ENCODE peak calls at places on chromosomes 11 and 22, in six cellular contexts. S is IMR-90, G is H9, I is H1, F is mesenchymal stem cell, C is trophoblast cell. L is an unnamed sample.

GRCh38 chr11:118462178-118462577 is 25.9 kb downstream of the KMT2A start:
- DNase-seq in C (no peak), S (no peak), G (no peak), F (no peak), I (no peak), L (no peak)

GRCh38 chr22:38449776-38450175 is 5.2 kb downstream of the KCNJ4 start:
- DNase-seq in C (no peak), G (no peak), I (no peak), S (no peak), F (no peak), L (no peak)

GRCh38 chr11:123653997-123654565 is 343 bp downstream of the SCN3B start:
- DNase-seq in S (peak; percentile 34), I (no peak), G (peak; percentile 66), F (peak; percentile 60), C (peak; percentile 53), L (peak; percentile 67)

GRCh38 chr11:6666302-6667183 is 10.9 kb upstream of the DCHS1 start:
- DNase-seq in C (no peak), S (no peak), G (no peak), F (no peak), I (no peak), L (no peak)

GRCh38 chr11:111422494-111423249 is 43.6 kb upstream of the POU2AF1 start:
- DNase-seq in G (peak; percentile 88), I (peak; percentile 56), F (peak; percentile 33), S (peak; percentile 26), C (peak; percentile 55), L (peak; percentile 61)

GRCh38 chr11:8786933-8787332 is 104.3 kb downstream of the RPL27A start:
- DNase-seq in F (peak; percentile 65), S (no peak), I (no peak), G (no peak), C (peak; percentile 50), L (no peak)

GRCh38 chr11:118227865-118228785 is 3.3 kb upstream of the JAML start:
- DNase-seq in G (no peak), S (no peak), I (no peak), F (no peak), C (no peak), L (no peak)

GRCh38 chr11:3340025-3340424 is 38.9 kb downstream of the ZNF195 start:
- DNase-seq in C (peak; percentile 95), I (no peak), S (peak; percentile 85), F (peak; percentile 57), G (no peak), L (no peak)

GRCh38 chr11:7612056-7612660 is 61.1 kb downstream of the CYB5R2 start:
- DNase-seq in G (no peak), S (no peak), C (peak; percentile 98), F (no peak), I (no peak), L (no peak)

GRCh38 chr22:40175571-40176105 is 2.1 kb upstream of the TNRC6B start:
- DNase-seq in F (peak; percentile 20), S (no peak), I (no peak), G (no peak), C (no peak), L (no peak)

GRCh38 chr22:30393322-30393680 is 3.5 kb upstream of the SEC14L2 start:
- DNase-seq in F (no peak), G (no peak), S (no peak), I (no peak), C (no peak), L (no peak)

GRCh38 chr11:97934572-97935208 is 1086.1 kb upstream of the CNTN5 start:
- DNase-seq in F (no peak), S (no peak), G (no peak), I (no peak), C (no peak), L (no peak)

GRCh38 chr22:32660292-32660691 is 141.2 kb upstream of the TIMP3 start:
- DNase-seq in I (peak; percentile 36), G (peak; percentile 78), C (peak; percentile 91), S (peak; percentile 70), F (peak; percentile 73), L (peak; percentile 42)

GRCh38 chr22:16783930-16784354 is 41.3 kb downstream of the XKR3 start:
- DNase-seq in F (no peak), C (peak; percentile 63), S (no peak), I (no peak), G (peak; percentile 41), L (no peak)

GRCh38 chr11:71060358-71060757 is 192.0 kb downstream of the SHANK2 start:
- DNase-seq in S (no peak), G (no peak), F (no peak), I (no peak), C (no peak), L (no peak)

GRCh38 chr22:20283674-20284066 is 15.6 kb upstream of the RTN4R start:
- DNase-seq in S (no peak), C (no peak), I (no peak), G (no peak), F (no peak), L (no peak)

GRCh38 chr22:23609983-23610781 is 21.9 kb downstream of the DRICH1 start:
- DNase-seq in G (no peak), S (no peak), C (no peak), F (no peak), I (no peak), L (no peak)

GRCh38 chr22:47043835-47044721 is 281.6 kb downstream of the TBC1D22A start:
- DNase-seq in I (no peak), G (peak; percentile 75), S (peak; percentile 54), F (peak; percentile 75), C (peak; percentile 26), L (no peak)

GRCh38 chr11:113591122-113591521 is 115.0 kb downstream of the TMPRSS5 start:
- DNase-seq in C (no peak), F (no peak), G (no peak), S (no peak), I (no peak), L (no peak)

GRCh38 chr11:92653448-92653847 is 316.0 kb upstream of the MTNR1B start:
- DNase-seq in F (no peak), C (no peak), G (no peak), S (no peak), I (no peak), L (no peak)

GRCh38 chr11:46513934-46514342 is 79.9 kb downstream of the AMBRA1 start:
- DNase-seq in I (no peak), C (no peak), F (peak; percentile 26), S (peak; percentile 41), G (no peak), L (no peak)

GRCh38 chr22:49582171-49582570 is 245.5 kb downstream of the BRD1 start:
- DNase-seq in G (no peak), C (no peak), F (no peak), S (no peak), I (no peak), L (no peak)

GRCh38 chr11:117256573-117256972 is 24.1 kb downstream of the RNF214 start:
- DNase-seq in G (no peak), S (peak; percentile 71), F (peak; percentile 42), I (no peak), C (no peak), L (no peak)

GRCh38 chr11:44899959-44900358 is 50.7 kb downstream of the TP53I11 start:
- DNase-seq in S (peak; percentile 71), C (peak; percentile 25), I (no peak), F (peak; percentile 78), G (peak; percentile 83), L (no peak)

GRCh38 chr11:1817511-1817910 is 17.3 kb upstream of the SYT8 start:
- DNase-seq in S (no peak), C (no peak), I (no peak), F (no peak), G (no peak), L (no peak)

GRCh38 chr11:46808804-46809431 is 37.2 kb downstream of the CKAP5 start:
- DNase-seq in C (peak; percentile 64), S (peak; percentile 49), I (no peak), G (no peak), F (peak; percentile 52), L (no peak)

GRCh38 chr22:46514592-46515207 is 22.7 kb downstream of the CELSR1 start:
- DNase-seq in C (no peak), I (no peak), F (peak; percentile 13), S (peak; percentile 69), G (no peak), L (no peak)

GRCh38 chr22:39170825-39171622 is 18.5 kb upstream of the CBX7 start:
- DNase-seq in I (no peak), G (peak; percentile 89), S (peak; percentile 52), C (peak; percentile 89), F (peak; percentile 71), L (peak; percentile 77)

GRCh38 chr11:121246769-121247035 is 45.9 kb upstream of the SC5D start:
- DNase-seq in I (no peak), G (peak; percentile 51), C (no peak), S (no peak), F (no peak), L (no peak)

GRCh38 chr11:90344546-90344945 is 121.7 kb upstream of the CHORDC1 start:
- DNase-seq in F (no peak), S (no peak), I (no peak), G (no peak), C (peak; percentile 95), L (no peak)

GRCh38 chr22:17266261-17266971 is 47.2 kb upstream of the ADA2 start:
- DNase-seq in I (no peak), F (peak; percentile 2), C (no peak), G (peak; percentile 89), S (no peak), L (peak; percentile 83)

GRCh38 chr11:45411221-45411946 is 125.2 kb upstream of the SYT13 start:
- DNase-seq in S (peak; percentile 25), I (no peak), C (no peak), G (peak; percentile 38), F (peak; percentile 42), L (no peak)

GRCh38 chr22:36425977-36426523 is 38.3 kb upstream of the MYH9 start:
- DNase-seq in I (no peak), G (no peak), C (peak; percentile 63), S (peak; percentile 53), F (peak; percentile 85), L (no peak)

GRCh38 chr11:68778205-68778604 is 26.9 kb upstream of the TESMIN start:
- DNase-seq in G (no peak), S (no peak), I (no peak), C (no peak), F (no peak), L (no peak)
- H4K91ac ChIP-seq in G (no peak overlapping the region), S (no peak overlapping the region), I (no peak overlapping the region), C (no peak overlapping the region), F (no peak overlapping the region), L (no peak overlapping the region)

GRCh38 chr11:78351193-78351592 is 66.4 kb downstream of the GAB2 start:
- DNase-seq in G (no peak), C (no peak), S (no peak), F (no peak), I (no peak), L (no peak)
- H3K4me2 ChIP-seq in G (no peak overlapping the region), C (no peak overlapping the region), S (peak overlapping the region; percentile 74), F (no peak overlapping the region), I (no peak overlapping the region), L (no peak overlapping the region)

GRCh38 chr11:61332266-61332822 is 561 bp downstream of the DDB1 start:
- DNase-seq in F (peak; percentile 71), G (no peak), I (no peak), C (peak; percentile 80), S (peak; percentile 36), L (no peak)
- H2AFZ ChIP-seq in F (peak overlapping the region; percentile 6), G (no peak overlapping the region), I (no peak overlapping the region), C (peak overlapping the region; percentile 91), S (peak overlapping the region; percentile 96), L (peak overlapping the region; percentile 94)

DNA sequence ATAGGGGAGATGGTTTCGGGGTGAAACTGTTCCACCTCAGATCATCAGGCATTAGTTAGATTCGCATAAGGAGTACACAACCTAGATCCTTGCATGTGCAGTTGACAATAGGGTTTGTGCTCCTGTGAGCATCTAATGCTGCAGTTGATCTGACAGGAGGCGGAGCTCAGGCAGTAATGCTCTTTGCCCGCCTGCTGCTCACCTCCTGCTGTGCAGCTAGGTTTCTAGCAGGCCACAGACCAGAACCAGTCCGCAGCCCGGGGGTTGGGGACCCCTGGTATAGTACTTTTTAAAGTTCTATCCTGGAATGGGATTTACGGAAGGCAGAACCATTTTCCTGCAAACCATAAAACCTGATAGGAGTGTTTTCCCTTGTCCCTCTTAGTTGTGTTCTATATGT is 54.6 kb downstream of the POLD3 start:
- DNase-seq in C (no peak), I (no peak), F (no peak), S (no peak), G (no peak), L (no peak)
- H4K91ac ChIP-seq in C (no peak overlapping the region), I (no peak overlapping the region), F (no peak overlapping the region), S (peak overlapping the region; percentile 1), G (no peak overlapping the region), L (no peak overlapping the region)

L was measured in neuronal stem cell.